ENCODE peak calls at places on chromosomes 11 and 22, in seven cellular contexts. A is hepatic stellate cell; J is stimulated activated CD4-positive, alpha-beta T cell treated with anti-CD3 and anti-CD28 coated beads, Interleukin-1b, Interleukin-23, amount 100 ng/mL, for 24 hours; Q is thoracic aorta; N is activated T-cell treated with anti-CD3 and anti-CD28 coated beads for 4 hours; G is skeletal muscle cell; Z is NCI-H774. U is an unnamed sample.

GRCh38 chr22:46707827-46708570 is 30.1 kb downstream of the CERK start:
- DNase-seq in Z (no peak), N (no peak), A (no peak), Q (no peak), J (no peak), G (no peak), U (no peak)

GRCh38 chr11:65102142-65103095 is 6.4 kb downstream of the VPS51 start:
- DNase-seq in A (no peak), J (no peak), N (no peak), G (no peak), Q (no peak), Z (peak), U (no peak)

GRCh38 chr11:19879309-19880087 is 166.9 kb downstream of the NAV2 start:
- DNase-seq in Z (no peak), A (no peak), Q (no peak), J (no peak), N (no peak), G (no peak), U (no peak)

GRCh38 chr11:125624756-125625213 is at the start of gene CHEK1:
- DNase-seq in Z (no peak), N (no peak), J (no peak), Q (no peak), A (no peak), G (no peak), U (no peak)

GRCh38 chr11:2728663-2729332 is 29.0 kb upstream of the KCNQ1OT1 start:
- DNase-seq in A (no peak), N (no peak), J (no peak), Z (no peak), G (no peak), Q (no peak), U (no peak)

GRCh38 chr11:114782650-114783310 is 104.5 kb downstream of the NXPE2 start:
- DNase-seq in Z (no peak), N (no peak), G (no peak), J (no peak), A (no peak), Q (no peak), U (no peak)

GRCh38 chr11:1303196-1303821 is 6.1 kb downstream of the TOLLIP start:
- DNase-seq in G (no peak), A (no peak), Z (peak), J (no peak), Q (no peak), N (no peak), U (peak)

GRCh38 chr11:122772945-122773344 is 65.4 kb upstream of the CRTAM start:
- DNase-seq in A (no peak), J (no peak), N (no peak), G (no peak), Z (no peak), Q (no peak), U (no peak)

GRCh38 chr11:34407121-34407813 is 31.5 kb upstream of the CAT start:
- DNase-seq in J (no peak), N (no peak), Z (no peak), Q (no peak), A (no peak), G (no peak), U (no peak)